ENCODE peak calls at places on chromosome 1, in ten cellular contexts. O, B, J, N, Y, R, C, K, P and I are unnamed samples.
A peak's percentile ranks its signal among the peaks of the same experiment; 100 is the strongest.

GRCh38 chr1:208043690-208044089 is 132.8 kb upstream of the CD34 start:
- DNase-seq in R (no peak), N (no peak), P (no peak), O (no peak), Y (no peak), B (no peak), C (no peak), J (no peak), K (no peak), I (no peak)

GRCh38 chr1:41670558-41670957 is 186.1 kb upstream of the EDN2 start:
- DNase-seq in K (peak; percentile 9), R (no peak), J (no peak), P (no peak), B (no peak), N (no peak), C (no peak), O (no peak), Y (no peak), I (peak; percentile 73)

GRCh38 chr1:93712741-93713140 is 31.1 kb upstream of the BCAR3 start:
- DNase-seq in C (no peak), N (no peak), Y (no peak), P (no peak), K (no peak), O (no peak), B (no peak), J (no peak), R (no peak), I (no peak)

GRCh38 chr1:19344372-19344810 is 32.3 kb downstream of the SLC66A1 start:
- DNase-seq in R (no peak), B (no peak), C (peak; percentile 81), P (peak; percentile 45), N (peak; percentile 77), J (peak; percentile 57), Y (no peak), O (no peak), K (peak; percentile 68), I (peak; percentile 53)

GRCh38 chr1:185695299-185695698 is 38.9 kb upstream of the HMCN1 start:
- DNase-seq in P (no peak), R (no peak), K (no peak), C (no peak), Y (no peak), B (peak; percentile 42), O (no peak), N (no peak), J (no peak), I (no peak)

GRCh38 chr1:198699167-198700015 is 60.6 kb downstream of the PTPRC start:
- DNase-seq in P (peak; percentile 51), B (no peak), C (peak; percentile 77), J (peak; percentile 66), O (peak; percentile 39), Y (no peak), K (peak; percentile 56), N (peak; percentile 70), R (no peak), I (peak; percentile 86)

GRCh38 chr1:221689138-221689537 is 52.8 kb downstream of the DUSP10 start:
- DNase-seq in R (no peak), O (no peak), C (no peak), J (no peak), B (no peak), N (no peak), K (no peak), Y (no peak), P (no peak), I (no peak)

GRCh38 chr1:153572569-153573015 is 6.9 kb upstream of the S100A2 start:
- DNase-seq in C (peak; percentile 81), Y (peak; percentile 55), P (peak; percentile 84), B (peak; percentile 77), R (peak; percentile 77), N (peak; percentile 71), K (peak; percentile 83), O (peak; percentile 74), J (peak; percentile 72), I (peak; percentile 78)

GRCh38 chr1:214551052-214551435 is 358 bp downstream of the PTPN14 start:
- DNase-seq in J (peak; percentile 55), R (no peak), Y (no peak), O (no peak), C (no peak), N (peak; percentile 75), B (no peak), K (peak; percentile 66), P (no peak), I (no peak)

GRCh38 chr1:214550339-214551051 is 907 bp downstream of the PTPN14 start:
- DNase-seq in Y (no peak), J (no peak), N (peak; percentile 54), K (no peak), P (no peak), B (no peak), C (no peak), R (no peak), O (no peak), I (no peak)

GRCh38 chr1:214553142-214553710 is 1.8 kb upstream of the PTPN14 start:
- DNase-seq in O (no peak), N (no peak), K (no peak), C (no peak), B (no peak), J (no peak), R (no peak), P (no peak), Y (no peak), I (no peak)

GRCh38 chr1:214552174-214552608 is 789 bp upstream of the PTPN14 start:
- DNase-seq in C (peak; percentile 87), P (peak; percentile 74), K (peak; percentile 62), B (no peak), R (peak; percentile 27), N (peak; percentile 75), J (peak; percentile 56), O (no peak), Y (peak; percentile 49), I (no peak)

DNA sequence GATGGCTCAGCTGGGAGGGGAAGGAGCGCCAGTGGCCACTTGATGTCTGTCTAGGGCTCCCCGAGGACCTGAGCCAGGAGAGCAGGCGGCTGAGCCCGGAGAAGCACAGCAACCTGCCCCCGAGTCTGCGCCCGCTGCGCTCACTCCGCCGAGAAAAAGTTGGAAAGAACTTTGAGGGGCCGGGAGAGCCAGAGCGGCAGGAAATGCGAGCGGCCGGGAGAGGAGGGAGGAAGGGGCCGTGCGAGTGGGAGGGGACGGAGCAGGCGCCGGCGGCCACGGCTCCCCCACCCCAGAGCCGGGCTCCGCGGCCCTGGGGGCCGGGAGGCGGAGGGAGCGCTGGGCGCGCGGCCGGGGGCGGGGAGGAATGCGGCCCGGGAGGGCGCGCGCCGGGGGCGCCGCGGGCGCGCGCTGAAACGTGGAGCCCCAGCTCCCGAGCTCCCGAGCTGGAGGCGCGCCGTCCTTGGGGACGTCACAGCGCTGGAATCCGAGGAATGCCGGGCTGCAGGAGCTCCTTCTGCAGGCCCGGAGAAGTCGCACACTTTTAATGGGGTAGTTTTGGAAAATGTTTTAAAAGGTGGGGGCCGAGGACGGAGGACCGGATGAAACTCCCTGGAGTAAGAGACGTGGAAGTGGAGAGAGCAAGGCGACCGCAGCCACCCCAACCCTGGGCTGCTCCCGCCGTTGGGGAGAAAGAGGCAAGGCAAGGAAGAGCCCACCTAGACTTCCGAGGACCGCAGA is at the start of gene PTPN14:
- DNase-seq in Y (peak; percentile 88), P (peak; percentile 96), K (peak; percentile 85), J (peak; percentile 97), R (peak; percentile 36), O (no peak), B (no peak), N (peak; percentile 98), C (peak; percentile 96), I (peak; percentile 7)
- TF ChIP-seq CTCF in Y (peak; percentile 42), P (peak; percentile 40), K (no peak), J (peak; percentile 47), R (no peak), O (no peak), B (no peak), N (peak; percentile 51), C (peak; percentile 55), I (no peak)

DNA sequence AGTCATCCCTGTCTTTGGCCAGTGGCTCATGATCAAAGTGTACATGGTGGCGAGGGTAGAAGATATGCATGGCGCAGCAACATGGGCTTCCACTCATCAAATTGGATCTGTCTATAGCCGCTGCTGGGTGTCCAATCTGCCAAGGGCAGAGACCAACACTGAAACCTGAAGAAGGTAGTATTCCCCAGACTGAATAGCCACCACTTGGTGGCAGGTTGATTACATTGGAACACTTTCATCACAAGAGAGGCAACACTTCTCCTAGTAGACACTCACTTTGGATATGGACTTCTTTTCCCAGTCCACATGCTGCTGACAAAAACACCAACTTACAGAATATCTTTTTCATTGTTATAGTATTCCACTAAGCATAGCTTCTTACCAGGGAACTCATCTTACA is 22.4 kb upstream of the PPM1J start:
- DNase-seq in Y (no peak), N (no peak), C (no peak), P (no peak), J (no peak), K (no peak), R (no peak), O (no peak), B (no peak), I (no peak)
- TF ChIP-seq CTCF in Y (no peak), N (no peak), C (peak; percentile 31), P (no peak), J (no peak), K (no peak), R (no peak), O (no peak), B (no peak), I (no peak)

GRCh38 chr1:40092811-40093617 is 4.0 kb downstream of the PPT1 start:
- DNase-seq in K (no peak), C (no peak), R (no peak), J (no peak), P (no peak), N (no peak), B (no peak), Y (no peak), O (no peak), I (no peak)

GRCh38 chr1:40094481-40095110 is 2.5 kb downstream of the PPT1 start:
- DNase-seq in R (no peak), K (no peak), C (no peak), B (no peak), N (no peak), J (no peak), O (no peak), P (no peak), Y (no peak), I (no peak)

GRCh38 chr1:40092241-40092640 is 4.8 kb downstream of the PPT1 start:
- DNase-seq in R (no peak), N (no peak), O (no peak), C (no peak), Y (no peak), P (no peak), K (no peak), J (no peak), B (no peak), I (no peak)

GRCh38 chr1:40096646-40096976 is 441 bp downstream of the PPT1 start:
- DNase-seq in B (no peak), R (no peak), J (no peak), C (no peak), N (no peak), P (no peak), K (no peak), O (no peak), Y (no peak), I (no peak)

GRCh38 chr1:40096977-40097782 is at the start of gene PPT1:
- DNase-seq in K (peak; percentile 77), B (peak; percentile 75), J (peak; percentile 87), O (peak; percentile 67), Y (no peak), P (peak; percentile 67), C (peak; percentile 88), N (peak; percentile 92), R (peak; percentile 25), I (peak; percentile 82)
- TF ChIP-seq CTCF in K (no peak), B (peak; percentile 21), J (no peak), O (peak; percentile 61), Y (peak; percentile 8), P (peak; percentile 24), C (peak; percentile 23), N (peak; percentile 15), R (no peak), I (peak; percentile 52)

GRCh38 chr1:154865442-154866256 is 4.4 kb downstream of the KCNN3 start:
- DNase-seq in N (no peak), O (no peak), C (no peak), K (no peak), J (no peak), Y (no peak), R (no peak), B (no peak), P (no peak), I (no peak)

GRCh38 chr1:154866257-154866994 is 3.7 kb downstream of the KCNN3 start:
- DNase-seq in C (no peak), B (no peak), R (no peak), P (peak; percentile 14), J (no peak), Y (no peak), N (no peak), K (no peak), O (no peak), I (no peak)

GRCh38 chr1:154869351-154870116 is 547 bp downstream of the KCNN3 start:
- DNase-seq in B (no peak), Y (no peak), J (peak; percentile 83), N (peak; percentile 41), C (no peak), O (no peak), K (no peak), R (peak; percentile 58), P (peak; percentile 39), I (no peak)

GRCh38 chr1:154867841-154868610 is 2.1 kb downstream of the KCNN3 start:
- DNase-seq in O (no peak), Y (no peak), P (no peak), K (no peak), C (no peak), N (peak; percentile 50), B (no peak), J (no peak), R (no peak), I (no peak)

GRCh38 chr1:154866995-154867795 is 2.9 kb downstream of the KCNN3 start:
- DNase-seq in P (peak; percentile 74), R (no peak), N (peak; percentile 64), O (no peak), J (peak; percentile 38), K (no peak), B (no peak), C (peak; percentile 53), Y (no peak), I (no peak)
- TF ChIP-seq CTCF in P (no peak), R (no peak), N (no peak), O (no peak), J (no peak), K (no peak), B (no peak), C (no peak), Y (no peak), I (no peak)